ENCODE peak calls at places on chromosomes 13 and 19, in four cellular contexts. R, I, A and Q are unnamed samples.
A peak's percentile ranks its signal among the peaks of the same experiment; 100 is the strongest.

GRCh38 chr13:36973009-36973408 is 26.1 kb downstream of the ALG5 start:
- DNase-seq in A (no peak), I (no peak), R (no peak), Q (no peak)

GRCh38 chr13:51764184-51765141 is 39.5 kb downstream of the DHRS12 start:
- DNase-seq in I (peak; percentile 77), R (no peak), A (peak; percentile 74), Q (peak; percentile 40)

GRCh38 chr13:97257800-97258799 is 36.0 kb downstream of the MBNL2 start:
- DNase-seq in I (peak; percentile 40), A (peak; percentile 90), R (peak; percentile 100), Q (peak; percentile 54)

GRCh38 chr13:52929826-52930225 is 81.4 kb upstream of the PCDH8 start:
- DNase-seq in A (no peak), R (no peak), I (no peak), Q (no peak)

GRCh38 chr13:45575830-45576180 is 39.7 kb downstream of the ERICH6B start:
- DNase-seq in A (no peak), R (no peak), I (no peak), Q (no peak)

GRCh38 chr13:25192489-25192888 is 20.4 kb upstream of the AMER2 start:
- DNase-seq in R (no peak), I (no peak), A (no peak), Q (no peak)

GRCh38 chr19:2140193-2140545 is 11.2 kb downstream of the AP3D1 start:
- DNase-seq in A (no peak), R (no peak), I (no peak), Q (no peak)

GRCh38 chr19:41921280-41922219 is 6.7 kb downstream of the ERFL start:
- DNase-seq in A (no peak), R (no peak), I (no peak), Q (no peak)

GRCh38 chr13:56900549-56901279 is 240.0 kb upstream of the PRR20A start:
- DNase-seq in R (no peak), I (no peak), A (no peak), Q (no peak)

GRCh38 chr13:91894311-91894710 is 495.9 kb downstream of the GPC5 start:
- DNase-seq in A (no peak), R (no peak), I (no peak), Q (no peak)

GRCh38 chr19:10565028-10565566 is 713 bp downstream of the KRI1 start:
- DNase-seq in A (no peak), I (no peak), R (no peak), Q (peak; percentile 29)

GRCh38 chr19:1133471-1133929 is 29.7 kb downstream of the GPX4 start:
- DNase-seq in A (no peak), R (no peak), I (no peak), Q (no peak)

GRCh38 chr13:75329097-75329496 is 152.9 kb downstream of the TBC1D4 start:
- DNase-seq in I (no peak), R (no peak), A (no peak), Q (no peak)

GRCh38 chr13:30319703-30320102 is 12.4 kb upstream of the KATNAL1 start:
- DNase-seq in R (no peak), I (no peak), A (no peak), Q (no peak)

GRCh38 chr13:102726430-102726829 is 31.6 kb upstream of the METTL21C start:
- DNase-seq in R (no peak), I (no peak), A (no peak), Q (no peak)

GRCh38 chr13:91740811-91741210 is 342.4 kb downstream of the GPC5 start:
- DNase-seq in I (no peak), R (no peak), A (no peak), Q (no peak)

GRCh38 chr13:74571811-74572210 is 437.6 kb upstream of the KLF12 start:
- DNase-seq in I (no peak), A (no peak), R (no peak), Q (no peak)

GRCh38 chr19:40524655-40525054 is 52.0 kb upstream of the SHKBP1 start:
- DNase-seq in I (no peak), R (no peak), A (no peak), Q (no peak)

GRCh38 chr19:50639121-50640112 is at the start of gene SYT3:
- DNase-seq in A (no peak), I (peak; percentile 36), R (no peak), Q (no peak)

GRCh38 chr19:4581381-4582111 is 22.1 kb upstream of the SEMA6B start:
- DNase-seq in I (no peak), R (no peak), A (no peak), Q (no peak)

GRCh38 chr13:27461940-27462584 is 11.7 kb upstream of the MTIF3 start:
- DNase-seq in A (no peak), I (peak; percentile 25), R (no peak), Q (no peak)

GRCh38 chr13:23621316-23621645 is 51.1 kb downstream of the TNFRSF19 start:
- DNase-seq in A (peak; percentile 89), I (no peak), R (no peak), Q (peak; percentile 35)

GRCh38 chr13:51728972-51729371 is 75.0 kb downstream of the DHRS12 start:
- DNase-seq in I (no peak), R (no peak), A (peak; percentile 89), Q (no peak)

GRCh38 chr13:79621449-79621848 is 140.5 kb downstream of the NDFIP2 start:
- DNase-seq in I (no peak), A (no peak), R (peak; percentile 62), Q (no peak)

GRCh38 chr13:110536006-110536693 is 25.4 kb downstream of the RAB20 start:
- DNase-seq in I (no peak), A (no peak), R (no peak), Q (no peak)

GRCh38 chr13:20054586-20054985 is 96.1 kb downstream of the ZMYM2 start:
- DNase-seq in A (no peak), R (no peak), I (no peak), Q (no peak)

GRCh38 chr13:42996584-42996983 is 4.5 kb upstream of the EPSTI1 start:
- DNase-seq in I (no peak), R (peak; percentile 93), A (peak; percentile 93), Q (no peak)

GRCh38 chr19:17263712-17264640 is 569 bp downstream of the USHBP1 start:
- DNase-seq in I (no peak), R (peak; percentile 32), A (no peak), Q (no peak)

GRCh38 chr19:33297401-33298145 is 4.8 kb downstream of the CEBPA start:
- DNase-seq in A (no peak), R (no peak), I (no peak), Q (no peak)

GRCh38 chr19:40613669-40614594 is 12.8 kb downstream of the LTBP4 start:
- DNase-seq in I (peak; percentile 82), A (peak; percentile 68), R (peak; percentile 82), Q (peak; percentile 73)

GRCh38 chr19:8241646-8242045 is 32.5 kb downstream of the CERS4 start:
- DNase-seq in R (no peak), I (no peak), A (no peak), Q (no peak)

GRCh38 chr19:16821081-16821480 is 8.1 kb upstream of the SIN3B start:
- DNase-seq in A (no peak), I (no peak), R (peak; percentile 79), Q (no peak)

GRCh38 chr19:48815870-48816501 is 5.2 kb upstream of the BCAT2 start:
- DNase-seq in I (no peak), R (peak; percentile 54), A (no peak), Q (peak; percentile 27)

GRCh38 chr19:34493038-34493648 is 11.6 kb downstream of the WTIP start:
- DNase-seq in I (no peak), R (no peak), A (no peak), Q (no peak)

GRCh38 chr19:55376381-55376933 is at the start of gene TMEM190:
- DNase-seq in I (no peak), R (no peak), A (no peak), Q (peak; percentile 53)

GRCh38 chr13:98105929-98106336 is 37.0 kb upstream of the FARP1 start:
- DNase-seq in R (peak; percentile 28), A (peak; percentile 64), I (peak; percentile 18), Q (no peak)

GRCh38 chr13:33285420-33286124 is at the start of gene STARD13:
- DNase-seq in A (peak; percentile 98), R (peak; percentile 93), I (peak; percentile 94), Q (peak; percentile 88)
- TF ChIP-seq CTCF in A (peak; percentile 60), R (no peak), I (peak; percentile 65), Q (no peak)

DNA sequence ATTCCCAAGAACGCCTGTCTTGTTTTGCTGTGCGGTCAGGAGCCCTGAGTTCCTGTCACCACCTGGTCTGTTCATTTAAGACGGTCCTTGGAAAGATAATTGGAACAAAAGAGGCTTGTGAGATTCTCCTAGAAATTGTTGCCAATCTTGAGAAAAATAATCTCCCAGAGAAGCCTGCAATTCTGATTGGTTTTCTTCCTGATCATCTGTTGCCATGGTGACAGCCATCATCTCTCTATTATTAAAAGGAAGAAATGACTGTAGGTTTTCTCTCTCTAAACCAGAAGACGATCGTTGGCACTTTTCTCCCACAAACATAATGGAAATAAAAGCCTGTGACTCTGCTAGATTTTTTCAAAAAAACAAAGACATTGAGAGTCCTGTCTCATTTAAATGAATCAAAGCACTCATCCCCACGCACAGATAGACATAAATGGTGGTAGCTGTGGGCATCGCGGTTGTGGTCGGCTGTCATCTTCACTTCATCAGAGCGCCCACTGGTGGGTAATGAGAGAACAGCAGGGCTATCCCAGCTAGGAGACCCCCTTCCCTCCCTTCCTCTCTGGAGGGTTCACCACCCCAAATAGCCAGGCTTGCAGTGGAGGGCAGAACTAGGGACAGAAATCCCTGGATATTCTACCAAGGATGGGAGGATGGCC is 21.7 kb upstream of the CALM3 start:
- DNase-seq in R (no peak), A (no peak), I (no peak), Q (no peak)
- TF ChIP-seq CTCF in R (no peak), A (no peak), I (peak; percentile 35), Q (no peak)

GRCh38 chr19:6602729-6603114 is 11.8 kb upstream of the CD70 start:
- DNase-seq in I (no peak), A (no peak), R (no peak), Q (no peak)
- TF ChIP-seq CTCF in I (no peak), A (no peak), R (no peak), Q (no peak)

DNA sequence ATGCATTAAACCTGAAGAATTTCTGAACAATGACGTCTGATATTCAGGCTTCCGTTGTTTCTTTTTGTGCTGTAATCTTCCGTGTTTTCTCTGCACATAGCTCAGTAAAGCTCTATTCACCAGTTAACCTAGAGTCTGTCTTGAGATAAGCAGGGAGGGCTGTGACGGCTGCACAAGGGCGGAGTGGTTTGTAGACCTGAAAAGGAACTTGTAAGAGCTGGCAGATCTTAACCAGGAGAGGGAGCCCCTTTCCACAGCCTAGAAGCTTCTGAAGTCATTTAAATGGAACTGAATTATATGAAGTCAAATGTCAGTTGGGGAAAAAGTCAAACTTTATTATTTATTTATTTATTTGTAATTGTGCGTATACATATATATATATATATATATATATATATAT is 27.5 kb downstream of the DPRX start:
- DNase-seq in I (no peak), R (peak; percentile 68), A (no peak), Q (no peak)
- TF ChIP-seq CTCF in I (peak; percentile 54), R (peak; percentile 51), A (peak; percentile 24), Q (no peak)

GRCh38 chr13:66111628-66112027 is 1118.5 kb downstream of the PCDH9 start:
- DNase-seq in A (no peak), R (no peak), I (no peak), Q (no peak)
- TF ChIP-seq CTCF in A (no peak), R (no peak), I (no peak), Q (no peak)